ENCODE peak calls at places on chromosome 6, in seven cellular contexts. S is cardiac muscle cell, V is right atrium auricular region, G is adipocyte, M is WERI-Rb-1, I is SJSA1, W is fibroblast of lung. J is an unnamed sample. For H3K27me3, the result is how much of the 10 kb centered on the place peaks cover.

GRCh38 chr6:169503556-169503955 is 198.3 kb downstream of the WDR27 start:
- DNase-seq in S (no peak), V (no peak), G (no peak), M (no peak), I (no peak), W (no peak), J (no peak)

GRCh38 chr6:31214516-31214915 is 44.0 kb upstream of the POU5F1 start:
- DNase-seq in S (no peak), V (no peak), G (no peak), M (no peak), I (no peak), W (no peak), J (no peak)

GRCh38 chr6:30960907-30961673 is 20.3 kb downstream of the MUCL3 start:
- DNase-seq in S (peak), V (no peak), G (peak), M (no peak), I (no peak), W (peak), J (peak)

GRCh38 chr6:81969814-81970213 is 217.3 kb upstream of the TENT5A start:
- DNase-seq in S (no peak), V (no peak), G (no peak), M (peak), I (no peak), W (no peak), J (no peak)

GRCh38 chr6:20674664-20675063 is 140.4 kb downstream of the CDKAL1 start:
- DNase-seq in S (no peak), V (no peak), G (no peak), M (no peak), I (no peak), W (no peak), J (no peak)

GRCh38 chr6:89433637-89434499 is 916 bp downstream of the ANKRD6 start:
- DNase-seq in S (peak), V (peak), G (peak), M (peak), I (no peak), W (no peak), J (no peak)

GRCh38 chr6:100573169-100573568 is 108.4 kb upstream of the SIM1 start:
- DNase-seq in S (peak), V (no peak), G (peak), M (no peak), I (no peak), W (peak), J (peak)

GRCh38 chr6:84568971-84569370 is 195.4 kb downstream of the TBX18 start:
- DNase-seq in S (peak), V (no peak), G (peak), M (no peak), I (no peak), W (peak), J (peak)

GRCh38 chr6:11595903-11596302 is 58.4 kb downstream of the TMEM170B start:
- DNase-seq in S (no peak), V (peak), G (no peak), M (no peak), I (no peak), W (no peak), J (no peak)

GRCh38 chr6:40139447-40139846 is 205.2 kb upstream of the MOCS1 start:
- DNase-seq in S (no peak), V (no peak), G (no peak), M (no peak), I (no peak), W (no peak), J (no peak)

GRCh38 chr6:28816339-28816908 is 107.4 kb downstream of the TRIM27 start:
- DNase-seq in S (no peak), V (no peak), G (no peak), M (no peak), I (no peak), W (no peak), J (no peak)

GRCh38 chr6:168138436-168138835 is 59.4 kb upstream of the FRMD1 start:
- DNase-seq in S (no peak), V (peak), G (no peak), M (no peak), I (peak), W (no peak), J (no peak)

GRCh38 chr6:139983555-139984276 is 609.3 kb upstream of the CITED2 start:
- DNase-seq in S (peak), V (no peak), G (peak), M (no peak), I (no peak), W (peak), J (peak)

GRCh38 chr6:12958052-12958706 is 241.6 kb downstream of the PHACTR1 start:
- DNase-seq in S (peak), V (no peak), G (no peak), M (no peak), I (no peak), W (no peak), J (peak)

GRCh38 chr6:118656822-118657451 is 5.5 kb upstream of the CEP85L start:
- DNase-seq in S (no peak), V (no peak), G (no peak), M (no peak), I (no peak), W (no peak), J (no peak)

GRCh38 chr6:167760979-167761793 is 65.5 kb upstream of the AFDN start:
- DNase-seq in S (peak), V (peak), G (no peak), M (no peak), I (no peak), W (peak), J (peak)

GRCh38 chr6:89952696-89953095 is 58.4 kb downstream of the GJA10 start:
- DNase-seq in S (peak), V (no peak), G (peak), M (no peak), I (peak), W (peak), J (peak)

GRCh38 chr6:164151762-164152161 is 737.2 kb downstream of the QKI start:
- DNase-seq in S (no peak), V (no peak), G (no peak), M (no peak), I (no peak), W (no peak), J (no peak)

GRCh38 chr6:13026557-13026956 is 301.8 kb downstream of the TBC1D7 start:
- DNase-seq in S (no peak), V (no peak), G (no peak), M (peak), I (no peak), W (no peak), J (no peak)

GRCh38 chr6:86913795-86914194 is 23.5 kb upstream of the HTR1E start:
- DNase-seq in S (no peak), V (no peak), G (no peak), M (no peak), I (no peak), W (no peak), J (no peak)

GRCh38 chr6:13648850-13649249 is 33.7 kb downstream of the NOL7 start:
- DNase-seq in S (no peak), V (no peak), G (no peak), M (no peak), I (no peak), W (no peak), J (no peak)

GRCh38 chr6:90425161-90425641 is 128.6 kb upstream of the BACH2 start:
- DNase-seq in S (no peak), V (no peak), G (no peak), M (no peak), I (no peak), W (no peak), J (no peak)

GRCh38 chr6:7960848-7961247 is 50.3 kb upstream of the TXNDC5 start:
- DNase-seq in S (peak), V (no peak), G (no peak), M (no peak), I (no peak), W (no peak), J (no peak)

GRCh38 chr6:106084106-106084963 is 1.8 kb upstream of the PRDM1 start:
- DNase-seq in S (peak), V (no peak), G (peak), M (peak), I (peak), W (peak), J (peak)

GRCh38 chr6:24902782-24903181 is 33.0 kb downstream of the RIPOR2 start:
- DNase-seq in S (peak), V (no peak), G (peak), M (no peak), I (peak), W (peak), J (peak)

GRCh38 chr6:138971601-138972000 is 16.5 kb downstream of the REPS1 start:
- DNase-seq in S (no peak), V (no peak), G (no peak), M (no peak), I (no peak), W (no peak), J (peak)

GRCh38 chr6:170260686-170261085 is 30.2 kb downstream of the DLL1 start:
- DNase-seq in S (no peak), V (no peak), G (no peak), M (no peak), I (no peak), W (no peak), J (no peak)

DNA sequence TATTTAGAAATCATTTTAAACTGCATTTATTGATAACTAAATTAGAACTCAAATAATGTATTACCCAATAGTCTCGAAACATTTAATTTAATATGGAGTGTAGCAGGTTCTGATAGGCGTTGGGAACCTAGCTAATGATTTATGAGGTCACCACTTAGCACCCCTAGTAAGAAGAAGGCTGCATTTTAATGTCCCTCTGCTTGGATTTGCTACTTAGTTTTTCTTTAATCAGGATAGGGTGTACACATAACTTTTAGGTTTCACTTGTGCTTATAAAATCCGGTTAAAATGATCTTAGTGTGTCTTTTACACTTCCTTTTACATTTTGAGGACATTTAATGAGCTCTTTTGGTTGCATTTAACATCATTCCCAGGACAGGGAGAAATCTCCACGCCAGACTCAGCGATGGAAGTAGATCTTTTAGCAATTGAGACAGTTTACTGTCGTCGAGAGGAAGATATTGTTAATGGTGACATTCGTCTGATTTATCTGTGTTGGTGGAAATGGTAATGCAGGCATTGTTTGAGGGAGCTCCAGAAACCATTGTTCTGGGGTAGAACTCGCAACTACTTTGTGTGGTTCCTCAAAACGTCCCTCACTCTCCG is 5.6 kb downstream of the TFAP2A start:
- DNase-seq in S (no peak), V (no peak), G (peak), M (no peak), I (no peak), W (no peak), J (no peak)
- H3K27me3 ChIP-seq in S (half or more), V (under half), G (half or more), M (under half), I (under half), W (under half), J (half or more)

GRCh38 chr6:27759930-27760329 is 152.3 kb downstream of the OR2B2 start:
- DNase-seq in S (no peak), V (no peak), G (no peak), M (no peak), I (no peak), W (no peak), J (no peak)
- H3K27me3 ChIP-seq in S (under half), V (under half), G (under half), M (under half), I (under half), W (under half), J (under half)

DNA sequence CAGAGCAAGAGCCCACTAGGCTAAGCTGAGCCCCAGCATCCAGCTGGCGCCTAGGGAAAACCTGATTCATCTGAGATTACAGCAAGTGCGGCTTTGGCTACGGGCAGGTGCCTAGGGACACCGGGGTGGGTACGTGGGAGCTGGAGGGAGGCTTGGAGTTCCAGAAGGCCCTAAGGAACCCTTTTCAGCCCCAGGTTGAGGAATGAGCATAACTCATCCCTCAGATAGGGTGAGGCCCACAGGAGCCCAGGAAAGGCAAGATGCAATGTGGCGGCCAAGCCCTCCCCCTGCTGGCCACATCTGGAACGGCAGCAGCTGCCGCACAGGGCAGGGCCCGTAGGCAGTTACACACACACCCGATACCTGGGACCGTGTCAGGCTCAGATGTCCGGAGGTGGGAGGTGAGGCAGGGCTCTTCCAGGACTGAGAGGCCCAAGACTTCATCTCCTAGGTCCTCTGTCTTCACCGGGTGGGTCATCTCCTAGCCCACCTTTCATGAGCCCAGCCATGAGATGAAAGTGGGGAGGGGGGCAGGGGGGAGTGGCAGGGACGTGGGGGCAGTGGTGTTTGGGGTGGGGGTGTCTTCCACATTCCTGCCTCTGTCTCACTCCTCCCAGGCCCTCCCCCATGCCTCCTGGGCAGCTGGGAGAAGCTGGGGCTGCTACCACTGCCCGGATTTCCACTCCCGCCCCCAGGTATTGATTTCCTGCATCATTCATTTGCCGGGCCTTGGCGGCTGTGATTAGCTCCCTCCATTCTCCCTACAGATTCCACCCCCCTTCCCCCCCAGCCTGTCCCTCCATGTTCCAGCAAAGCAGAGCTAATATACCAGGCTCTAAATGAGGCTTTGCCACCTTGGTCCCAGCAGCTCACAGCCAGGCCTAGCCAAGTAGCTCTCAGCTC is 5.5 kb downstream of the MDGA1 start:
- DNase-seq in S (peak), V (peak), G (peak), M (peak), I (peak), W (peak), J (peak)
- H3K27me3 ChIP-seq in S (half or more), V (under half), G (under half), M (under half), I (under half), W (under half), J (under half)

GRCh38 chr6:157436944-157437336 is 56.0 kb downstream of the ZDHHC14 start:
- DNase-seq in S (no peak), V (no peak), G (no peak), M (no peak), I (no peak), W (no peak), J (no peak)

GRCh38 chr6:157442296-157442695 is 61.3 kb downstream of the ZDHHC14 start:
- DNase-seq in S (peak), V (no peak), G (peak), M (no peak), I (no peak), W (peak), J (peak)

GRCh38 chr6:157438611-157439109 is 57.7 kb downstream of the ZDHHC14 start:
- DNase-seq in S (peak), V (no peak), G (peak), M (no peak), I (no peak), W (peak), J (no peak)

GRCh38 chr6:157443066-157443800 is 62.2 kb downstream of the ZDHHC14 start:
- DNase-seq in S (peak), V (no peak), G (peak), M (no peak), I (no peak), W (peak), J (peak)

DNA sequence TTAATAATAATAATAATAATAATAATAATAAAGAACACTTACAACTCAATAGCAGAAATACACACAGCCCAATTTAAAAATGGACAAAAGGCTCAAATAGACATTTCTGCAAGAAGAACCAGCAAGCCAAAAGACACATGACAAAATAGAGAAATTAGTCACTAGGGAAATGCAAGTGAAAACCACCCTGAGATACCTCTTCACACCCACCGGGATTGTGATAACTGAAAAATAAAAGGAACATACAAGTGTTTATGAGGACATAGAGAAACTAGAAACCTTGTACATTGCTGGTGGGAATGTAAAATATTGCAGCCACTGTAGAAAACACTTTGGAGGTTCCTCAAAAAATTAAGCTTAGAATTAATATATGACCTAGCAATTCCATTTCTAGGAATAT is 59.2 kb downstream of the ZDHHC14 start:
- DNase-seq in S (no peak), V (no peak), G (no peak), M (no peak), I (no peak), W (no peak), J (no peak)
- H3K27me3 ChIP-seq in S (under half), V (under half), G (under half), M (under half), I (under half), W (under half), J (under half)

GRCh38 chr6:41374618-41375590 is 39.5 kb downstream of the NCR2 start:
- DNase-seq in S (no peak), V (no peak), G (no peak), M (peak), I (no peak), W (no peak), J (peak)
- H3K27me3 ChIP-seq in S (half or more), V (under half), G (half or more), M (half or more), I (under half), W (half or more), J (half or more)